ENCODE peak calls at places on chromosomes 4 and X, in nine cellular contexts. E is HCT116, W is SK-N-SH, F is hepatocyte, Q is PC-3, N is OCI-LY7, G is neural progenitor cell, P is GM23338, D is MM.1S. C is an unnamed sample.

GRCh38 chr4:169286562-169287301 is 16.0 kb upstream of the SH3RF1 start:
- DNase-seq in N (no peak), W (no peak), D (no peak), P (peak; percentile 52), E (no peak), Q (no peak), G (no peak), F (no peak), C (peak; percentile 40)

GRCh38 chr4:186105721-186106335 is 1.3 kb downstream of the FAM149A start:
- DNase-seq in P (peak; percentile 35), D (peak; percentile 80), Q (no peak), E (no peak), N (no peak), W (peak; percentile 36), G (peak; percentile 25), F (peak; percentile 65), C (no peak)

GRCh38 chr4:4763815-4764202 is 95.7 kb upstream of the MSX1 start:
- DNase-seq in Q (peak; percentile 47), F (no peak), W (no peak), N (no peak), D (no peak), G (no peak), E (peak; percentile 52), P (no peak), C (peak; percentile 51)

GRCh38 chr4:30718021-30718888 is 1.9 kb upstream of the PCDH7 start:
- DNase-seq in P (peak; percentile 71), Q (peak; percentile 25), F (peak; percentile 73), D (no peak), G (peak; percentile 76), E (no peak), W (peak; percentile 46), N (no peak), C (peak; percentile 34)

GRCh38 chrX:8245411-8245810 is 74.3 kb upstream of the VCX2 start:
- DNase-seq in Q (peak; percentile 15), D (no peak), W (no peak), E (no peak), P (peak; percentile 16), N (no peak), F (no peak), G (peak; percentile 15), C (no peak)

GRCh38 chrX:9379697-9380551 is 84.9 kb upstream of the TBL1X start:
- DNase-seq in E (peak; percentile 32), D (no peak), Q (peak; percentile 89), W (no peak), P (no peak), G (no peak), F (peak; percentile 33), N (no peak), C (peak; percentile 70)

GRCh38 chrX:129831486-129831885 is 12.2 kb downstream of the ZDHHC9 start:
- DNase-seq in D (no peak), W (no peak), Q (no peak), P (no peak), F (no peak), G (peak; percentile 52), E (no peak), N (no peak), C (peak; percentile 10)

GRCh38 chrX:54066841-54067240 is 22.6 kb upstream of the PHF8 start:
- DNase-seq in E (no peak), G (no peak), F (no peak), N (no peak), P (no peak), W (no peak), D (no peak), Q (peak; percentile 39), C (peak; percentile 78)

GRCh38 chrX:72126048-72126415 is 5.7 kb downstream of the RTL5 start:
- DNase-seq in Q (no peak), F (no peak), W (peak; percentile 46), E (no peak), P (no peak), D (no peak), G (no peak), N (no peak), C (no peak)

GRCh38 chr4:150581611-150582010 is 340 bp upstream of the MAB21L2 start:
- DNase-seq in P (peak; percentile 88), D (no peak), N (no peak), G (peak; percentile 88), F (peak; percentile 63), W (peak; percentile 70), Q (no peak), E (no peak), C (no peak)

GRCh38 chrX:2497961-2498780 is 2.6 kb downstream of the DHRSX start:
- DNase-seq in F (peak; percentile 66), D (no peak), G (no peak), P (no peak), E (no peak), N (no peak), Q (no peak), W (no peak), C (peak; percentile 55)

GRCh38 chr4:13088726-13089658 is 395.1 kb downstream of the RAB28 start:
- DNase-seq in P (no peak), N (no peak), E (no peak), G (no peak), D (no peak), F (no peak), W (no peak), Q (peak; percentile 21), C (peak; percentile 41)

GRCh38 chr4:17814140-17814539 is 3.4 kb downstream of the NCAPG start:
- DNase-seq in N (no peak), G (no peak), F (no peak), E (no peak), P (no peak), W (no peak), Q (peak; percentile 7), D (no peak), C (peak; percentile 62)

GRCh38 chr4:137651128-137651527 is 118.8 kb upstream of the PCDH18 start:
- DNase-seq in Q (peak; percentile 45), E (no peak), W (no peak), G (no peak), P (no peak), F (no peak), N (no peak), D (peak; percentile 32), C (peak; percentile 50)

GRCh38 chr4:173494013-173494970 is 35.7 kb downstream of the HAND2 start:
- DNase-seq in E (peak; percentile 72), P (peak; percentile 96), N (peak; percentile 77), G (peak; percentile 89), W (no peak), F (peak; percentile 83), Q (peak; percentile 74), D (peak; percentile 83), C (peak; percentile 85)

GRCh38 chr4:168639914-168640313 is 143.1 kb downstream of the PALLD start:
- DNase-seq in P (no peak), Q (no peak), D (no peak), G (no peak), F (no peak), N (no peak), E (no peak), W (no peak), C (no peak)

GRCh38 chr4:36323801-36324419 is 42.5 kb downstream of the DTHD1 start:
- DNase-seq in N (no peak), W (no peak), F (no peak), Q (no peak), P (no peak), G (no peak), D (no peak), E (no peak), C (no peak)
- H3K4me2 ChIP-seq in N (no peak overlapping the region), W (no peak overlapping the region), F (no peak overlapping the region), Q (no peak overlapping the region), P (no peak overlapping the region), G (no peak overlapping the region), D (no peak overlapping the region), E (no peak overlapping the region), C (no peak overlapping the region)

GRCh38 chrX:37752941-37753340 is 26.9 kb upstream of the CYBB start:
- DNase-seq in G (no peak), P (no peak), E (no peak), D (no peak), Q (no peak), F (no peak), W (no peak), N (peak; percentile 31), C (no peak)

GRCh38 chrX:37753384-37753783 is 26.5 kb upstream of the CYBB start:
- DNase-seq in G (no peak), Q (no peak), N (no peak), P (no peak), W (no peak), E (no peak), F (no peak), D (no peak), C (no peak)

GRCh38 chrX:37754518-37754917 is 25.3 kb upstream of the CYBB start:
- DNase-seq in F (no peak), G (no peak), N (no peak), W (no peak), D (no peak), E (no peak), Q (no peak), P (no peak), C (no peak)

GRCh38 chrX:37757082-37757481 is 22.8 kb upstream of the CYBB start:
- DNase-seq in Q (no peak), G (no peak), W (no peak), F (no peak), N (no peak), P (no peak), D (no peak), E (no peak), C (no peak)

DNA sequence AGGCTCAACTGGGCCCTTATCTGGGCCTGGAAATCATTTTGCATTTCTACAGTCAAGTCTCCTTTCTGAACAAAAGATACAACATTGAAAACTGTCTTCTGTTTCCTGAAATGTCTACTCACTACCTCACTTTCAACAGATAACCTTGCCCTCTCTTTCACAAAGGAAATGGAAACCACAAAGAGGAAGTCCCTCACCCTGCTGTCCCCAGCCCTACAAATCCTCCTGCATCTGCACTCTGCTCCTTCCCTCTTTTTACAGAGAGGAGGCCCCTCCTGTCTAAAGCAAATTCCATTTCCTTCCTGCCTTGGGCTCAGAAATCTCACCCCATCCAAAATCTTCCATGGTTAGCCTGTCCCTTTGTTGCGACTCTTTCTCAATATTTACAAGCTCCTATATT is 24.8 kb upstream of the CYBB start:
- DNase-seq in N (peak; percentile 86), W (no peak), F (no peak), D (peak; percentile 80), G (no peak), E (no peak), P (no peak), Q (no peak), C (no peak)
- TF ChIP-seq EZH2phosphoT487 in N (no peak), W (no peak), F (no peak), D (no peak), G (no peak), E (no peak), P (no peak), Q (no peak), C (no peak)

GRCh38 chr4:128831526-128832252 is 22.2 kb downstream of the JADE1 start:
- DNase-seq in N (no peak), G (peak; percentile 73), D (no peak), W (peak; percentile 32), P (peak; percentile 58), Q (no peak), F (peak; percentile 49), E (no peak), C (no peak)
- H3K4me3 ChIP-seq in N (peak overlapping the region; percentile 41), G (peak overlapping the region; percentile 29), D (no peak overlapping the region), W (no peak overlapping the region), P (peak overlapping the region; percentile 39), Q (no peak overlapping the region), F (no peak overlapping the region), E (no peak overlapping the region), C (no peak overlapping the region)

DNA sequence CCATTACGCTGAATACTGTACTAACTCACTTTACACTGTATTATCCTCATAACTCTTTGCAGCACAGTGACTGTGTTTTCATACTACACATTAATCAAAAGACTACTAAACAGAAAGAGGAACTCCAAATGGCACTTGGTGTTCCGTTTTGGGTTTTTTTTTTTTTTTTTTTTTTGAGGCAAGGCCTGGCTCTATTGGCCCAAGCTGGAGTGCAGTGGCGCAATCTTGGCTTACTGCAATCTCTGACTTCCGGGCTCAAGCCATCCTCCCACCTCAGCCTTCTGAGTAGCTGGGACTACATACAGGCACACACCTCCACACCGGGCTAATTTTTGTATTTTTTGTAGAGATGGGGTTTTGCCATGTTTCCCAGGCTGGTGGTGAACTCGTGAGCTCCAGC is 10.7 kb downstream of the KLHL8 start:
- DNase-seq in G (no peak), Q (no peak), P (no peak), E (no peak), D (no peak), N (peak; percentile 35), F (no peak), W (no peak), C (peak; percentile 66)
- H3K4me2 ChIP-seq in G (no peak overlapping the region), Q (no peak overlapping the region), P (no peak overlapping the region), E (no peak overlapping the region), D (no peak overlapping the region), N (no peak overlapping the region), F (no peak overlapping the region), W (no peak overlapping the region), C (peak overlapping the region; percentile 81)